ENCODE peak calls at places on chromosomes 4 and X, in four cellular contexts. One of them, this sample, is unnamed. For H3K4me1, the result is how much of the 10 kb centered on the place peaks cover.

GRCh38 chrX:118772051-118772450 is 44.6 kb downstream of the IL13RA1 start:
- DNase-seq in breast epithelium: no peak
- DNase-seq in HepG2: no peak
- DNase-seq in HCT116: no peak
- DNase-seq in this sample: no peak

GRCh38 chr4:4981427-4981826 is 37.8 kb downstream of the CYTL1 start:
- DNase-seq in breast epithelium: no peak
- DNase-seq in HepG2: no peak
- DNase-seq in HCT116: no peak
- DNase-seq in this sample: no peak

GRCh38 chr4:102447413-102447812 is 53.7 kb upstream of the NFKB1 start:
- DNase-seq in breast epithelium: no peak
- DNase-seq in HepG2: no peak
- DNase-seq in HCT116: no peak
- DNase-seq in this sample: no peak

GRCh38 chr4:8015512-8015911 is 75.9 kb upstream of the AFAP1 start:
- DNase-seq in breast epithelium: no peak
- DNase-seq in HepG2: no peak
- DNase-seq in HCT116: no peak
- DNase-seq in this sample: no peak

GRCh38 chrX:103254171-103254824 is 657 bp downstream of the TCEAL8 start:
- DNase-seq in breast epithelium: no peak
- DNase-seq in HepG2: peak
- DNase-seq in HCT116: peak
- DNase-seq in this sample: no peak

GRCh38 chr4:47668810-47669408 is 169.0 kb downstream of the CORIN start:
- DNase-seq in breast epithelium: no peak
- DNase-seq in HepG2: peak
- DNase-seq in HCT116: peak
- DNase-seq in this sample: peak

GRCh38 chr4:3368334-3368733 is 73.4 kb upstream of the HGFAC start:
- DNase-seq in breast epithelium: no peak
- DNase-seq in HepG2: no peak
- DNase-seq in HCT116: no peak
- DNase-seq in this sample: no peak

GRCh38 chr4:37595875-37596402 is 90.2 kb downstream of the RELL1 start:
- DNase-seq in breast epithelium: no peak
- DNase-seq in HepG2: no peak
- DNase-seq in HCT116: no peak
- DNase-seq in this sample: no peak

GRCh38 chrX:118181030-118181429 is 64.4 kb upstream of the KLHL13 start:
- DNase-seq in breast epithelium: no peak
- DNase-seq in HepG2: no peak
- DNase-seq in HCT116: no peak
- DNase-seq in this sample: no peak

GRCh38 chr4:8130346-8131066 is 28.1 kb downstream of the ABLIM2 start:
- DNase-seq in breast epithelium: no peak
- DNase-seq in HepG2: no peak
- DNase-seq in HCT116: no peak
- DNase-seq in this sample: no peak

GRCh38 chr4:2416564-2417195 is 1.8 kb downstream of the ZFYVE28 start:
- DNase-seq in breast epithelium: no peak
- DNase-seq in HepG2: no peak
- DNase-seq in HCT116: no peak
- DNase-seq in this sample: no peak

GRCh38 chr4:156816356-156816755 is 155.2 kb downstream of the PDGFC start:
- DNase-seq in breast epithelium: no peak
- DNase-seq in HepG2: no peak
- DNase-seq in HCT116: no peak
- DNase-seq in this sample: no peak

GRCh38 chr4:78749972-78750727 is 26.0 kb upstream of the BMP2K start:
- DNase-seq in breast epithelium: no peak
- DNase-seq in HepG2: no peak
- DNase-seq in HCT116: no peak
- DNase-seq in this sample: no peak

GRCh38 chr4:156493858-156494257 is 477.7 kb downstream of the PDGFC start:
- DNase-seq in breast epithelium: no peak
- DNase-seq in HepG2: no peak
- DNase-seq in HCT116: no peak
- DNase-seq in this sample: no peak

GRCh38 chrX:19888419-19888879 is 1.0 kb upstream of the SH3KBP1 start:
- DNase-seq in breast epithelium: no peak
- DNase-seq in HepG2: peak
- DNase-seq in HCT116: peak
- DNase-seq in this sample: no peak

GRCh38 chr4:159447296-159447695 is 344.4 kb downstream of the RAPGEF2 start:
- DNase-seq in breast epithelium: no peak
- DNase-seq in HepG2: no peak
- DNase-seq in HCT116: no peak
- DNase-seq in this sample: no peak

GRCh38 chr4:111930658-111931057 is 214.6 kb upstream of the FAM241A start:
- DNase-seq in breast epithelium: no peak
- DNase-seq in HepG2: no peak
- DNase-seq in HCT116: no peak
- DNase-seq in this sample: no peak

GRCh38 chr4:8182858-8183725 is 16.0 kb upstream of the SH3TC1 start:
- DNase-seq in breast epithelium: no peak
- DNase-seq in HepG2: no peak
- DNase-seq in HCT116: peak
- DNase-seq in this sample: no peak

GRCh38 chrX:86002076-86002896 is 45.1 kb downstream of the CHM start:
- DNase-seq in breast epithelium: no peak
- DNase-seq in HepG2: peak
- DNase-seq in HCT116: peak
- DNase-seq in this sample: no peak

GRCh38 chr4:140986045-140986444 is 147.2 kb downstream of the RNF150 start:
- DNase-seq in breast epithelium: no peak
- DNase-seq in HepG2: no peak
- DNase-seq in HCT116: no peak
- DNase-seq in this sample: no peak

GRCh38 chr4:123836919-123837605 is 440.5 kb downstream of the SPRY1 start:
- DNase-seq in breast epithelium: no peak
- DNase-seq in HepG2: no peak
- DNase-seq in HCT116: no peak
- DNase-seq in this sample: no peak

GRCh38 chrX:115372026-115372610 is 82.6 kb downstream of the LUZP4 start:
- DNase-seq in breast epithelium: no peak
- DNase-seq in HepG2: no peak
- DNase-seq in HCT116: peak
- DNase-seq in this sample: peak

DNA sequence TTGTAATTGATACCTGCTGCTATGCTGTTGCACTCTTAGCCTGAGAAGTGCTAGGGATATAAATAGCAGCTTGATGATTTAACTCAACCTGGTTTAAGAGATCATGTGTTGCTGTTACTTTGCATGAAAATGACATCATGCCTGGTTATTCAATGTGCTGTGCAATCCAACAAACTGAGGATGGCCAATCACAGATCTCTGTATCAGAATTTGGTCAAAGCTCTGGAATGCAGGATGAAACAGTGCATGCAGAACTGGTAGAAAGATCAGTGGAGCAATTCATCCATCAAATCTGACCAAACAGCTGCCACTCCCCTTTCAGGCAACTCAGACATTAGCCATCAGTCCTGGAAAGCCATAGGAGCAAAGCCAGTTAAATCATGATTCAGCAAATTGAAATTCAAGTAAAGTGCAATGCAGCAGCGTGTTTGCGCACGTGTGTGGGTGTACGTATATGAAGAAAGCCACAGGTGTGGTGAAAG is 160.3 kb upstream of the RASGEF1B start:
- DNase-seq in breast epithelium: no peak
- DNase-seq in HepG2: peak
- DNase-seq in HCT116: no peak
- DNase-seq in this sample: no peak
- H3K27ac ChIP-seq in breast epithelium: no peak
- H3K27ac ChIP-seq in HepG2: no peak
- H3K27ac ChIP-seq in HCT116: no peak
- H3K27ac ChIP-seq in this sample: no peak

GRCh38 chrX:36844857-36845256 is 163.3 kb upstream of the FAM47C start:
- DNase-seq in breast epithelium: no peak
- DNase-seq in HepG2: no peak
- DNase-seq in HCT116: no peak
- DNase-seq in this sample: no peak

DNA sequence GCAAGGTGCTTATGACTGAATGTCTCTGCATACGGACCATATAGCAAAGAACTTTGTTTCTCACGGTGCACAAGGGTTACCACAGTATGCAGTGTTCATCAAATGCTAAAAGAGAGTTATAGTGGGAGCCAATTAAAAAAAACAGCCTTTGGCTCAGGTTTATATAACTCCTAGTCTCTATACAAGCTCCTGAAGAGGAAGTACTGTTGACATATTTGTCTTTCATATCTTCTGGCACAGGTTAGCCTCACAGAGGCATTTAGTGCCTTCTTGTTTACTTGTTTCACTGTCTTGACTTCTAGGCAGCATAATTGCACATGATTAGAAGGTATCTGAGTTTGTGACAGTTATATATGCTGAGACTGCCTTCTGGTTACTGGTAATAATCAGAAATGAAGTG is 158.8 kb upstream of the FAM47C start:
- DNase-seq in breast epithelium: no peak
- DNase-seq in HepG2: no peak
- DNase-seq in HCT116: no peak
- DNase-seq in this sample: no peak
- TF ChIP-seq POLR2AphosphoS5 in breast epithelium: no peak
- TF ChIP-seq POLR2AphosphoS5 in HepG2: no peak
- TF ChIP-seq POLR2AphosphoS5 in HCT116: no peak
- TF ChIP-seq POLR2AphosphoS5 in this sample: no peak

GRCh38 chr4:40245794-40246546 is 49.1 kb downstream of the RHOH start:
- DNase-seq in breast epithelium: no peak
- DNase-seq in HepG2: no peak
- DNase-seq in HCT116: no peak
- DNase-seq in this sample: no peak
- H3K4me1 ChIP-seq in breast epithelium: under half
- H3K4me1 ChIP-seq in HepG2: under half
- H3K4me1 ChIP-seq in HCT116: under half
- H3K4me1 ChIP-seq in this sample: under half

GRCh38 chr4:40749717-40750460 is at the start of gene NSUN7:
- DNase-seq in breast epithelium: peak
- DNase-seq in HepG2: no peak
- DNase-seq in HCT116: no peak
- DNase-seq in this sample: no peak
- H3K27ac ChIP-seq in breast epithelium: peak
- H3K27ac ChIP-seq in HepG2: no peak
- H3K27ac ChIP-seq in HCT116: no peak
- H3K27ac ChIP-seq in this sample: no peak

DNA sequence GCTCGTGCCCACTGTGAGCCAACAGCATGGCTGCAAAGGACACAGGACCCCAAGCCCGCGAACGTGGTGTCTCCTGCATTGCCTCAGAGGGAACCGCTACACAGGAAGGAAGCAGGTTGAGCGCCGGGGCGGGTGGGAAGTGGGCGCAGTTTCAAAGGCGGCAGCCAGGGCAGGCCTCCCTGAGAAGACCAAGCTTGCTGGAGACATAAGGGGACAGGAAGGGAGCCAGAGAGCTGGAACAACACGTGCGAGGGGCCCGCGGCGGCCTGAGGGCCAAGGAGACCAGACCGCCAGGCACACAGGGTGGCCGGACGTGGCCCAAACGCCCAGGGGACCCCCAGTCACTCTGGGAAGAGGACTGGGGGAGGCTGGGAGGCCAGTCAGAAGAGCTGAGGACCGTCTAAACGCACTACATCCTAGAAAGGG is 32.0 kb downstream of the CTBP1 start:
- DNase-seq in breast epithelium: no peak
- DNase-seq in HepG2: no peak
- DNase-seq in HCT116: no peak
- DNase-seq in this sample: no peak
- TF ChIP-seq POLR2AphosphoS5 in breast epithelium: no peak
- TF ChIP-seq POLR2AphosphoS5 in HepG2: no peak
- TF ChIP-seq POLR2AphosphoS5 in HCT116: no peak
- TF ChIP-seq POLR2AphosphoS5 in this sample: no peak

DNA sequence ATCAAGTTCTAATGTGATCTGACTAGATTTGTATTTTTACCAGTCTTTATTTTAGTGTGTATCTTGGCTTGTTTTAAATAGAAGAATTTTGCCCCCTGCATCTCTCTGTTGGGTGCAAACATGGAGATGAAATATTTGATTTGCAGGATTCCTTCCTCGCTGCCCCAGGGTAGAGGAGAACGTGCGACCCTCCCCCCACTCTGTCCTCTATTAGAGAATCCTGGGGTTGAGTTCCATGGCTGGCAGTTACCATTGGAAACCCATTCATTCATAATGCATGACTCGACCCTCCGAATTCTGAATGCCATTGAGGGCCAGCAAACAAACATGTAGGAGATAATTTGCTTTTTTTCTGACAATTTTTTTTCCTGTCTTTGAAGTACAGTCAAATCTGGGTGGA is 53.7 kb downstream of the TRIM2 start:
- DNase-seq in breast epithelium: no peak
- DNase-seq in HepG2: no peak
- DNase-seq in HCT116: no peak
- DNase-seq in this sample: no peak
- H3K4me1 ChIP-seq in breast epithelium: under half
- H3K4me1 ChIP-seq in HepG2: under half
- H3K4me1 ChIP-seq in HCT116: under half
- H3K4me1 ChIP-seq in this sample: under half

GRCh38 chr4:16585053-16585452 is 313.4 kb downstream of the LDB2 start:
- DNase-seq in breast epithelium: no peak
- DNase-seq in HepG2: no peak
- DNase-seq in HCT116: no peak
- DNase-seq in this sample: no peak

GRCh38 chr4:16588170-16588569 is 310.3 kb downstream of the LDB2 start:
- DNase-seq in breast epithelium: no peak
- DNase-seq in HepG2: no peak
- DNase-seq in HCT116: no peak
- DNase-seq in this sample: no peak

GRCh38 chr4:16590792-16591191 is 307.7 kb downstream of the LDB2 start:
- DNase-seq in breast epithelium: no peak
- DNase-seq in HepG2: no peak
- DNase-seq in HCT116: no peak
- DNase-seq in this sample: no peak

GRCh38 chr4:16591867-16592266 is 306.6 kb downstream of the LDB2 start:
- DNase-seq in breast epithelium: no peak
- DNase-seq in HepG2: no peak
- DNase-seq in HCT116: no peak
- DNase-seq in this sample: no peak

GRCh38 chr4:16588651-16589050 is 309.8 kb downstream of the LDB2 start:
- DNase-seq in breast epithelium: no peak
- DNase-seq in HepG2: no peak
- DNase-seq in HCT116: no peak
- DNase-seq in this sample: no peak
- H3K27ac ChIP-seq in breast epithelium: no peak
- H3K27ac ChIP-seq in HepG2: no peak
- H3K27ac ChIP-seq in HCT116: no peak
- H3K27ac ChIP-seq in this sample: no peak

DNA sequence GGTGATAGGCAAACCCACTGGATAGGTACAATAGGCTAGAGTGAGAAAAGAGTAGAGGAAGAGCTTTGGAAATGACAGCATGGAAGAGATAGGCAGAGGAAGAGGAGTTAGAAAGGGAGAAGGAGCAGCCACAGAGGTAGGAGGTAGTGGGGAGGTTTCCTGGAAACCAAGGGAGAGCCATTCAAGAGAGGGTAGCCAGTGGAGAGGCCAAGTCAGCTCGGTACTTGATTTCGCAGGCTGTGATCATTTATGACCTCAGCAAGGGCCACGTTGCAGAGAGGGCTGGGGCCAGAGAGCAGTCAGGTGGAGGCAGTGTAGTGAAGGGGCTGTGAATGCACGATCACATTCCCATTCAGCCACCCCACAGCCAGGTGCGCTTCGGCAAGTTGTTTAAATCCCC is 76.0 kb downstream of the TMEM131L start:
- DNase-seq in breast epithelium: no peak
- DNase-seq in HepG2: no peak
- DNase-seq in HCT116: no peak
- DNase-seq in this sample: no peak
- TF ChIP-seq POLR2AphosphoS5 in breast epithelium: no peak
- TF ChIP-seq POLR2AphosphoS5 in HepG2: no peak
- TF ChIP-seq POLR2AphosphoS5 in HCT116: no peak
- TF ChIP-seq POLR2AphosphoS5 in this sample: no peak

GRCh38 chr4:45215976-45216542 is 489.7 kb upstream of the GNPDA2 start:
- DNase-seq in breast epithelium: no peak
- DNase-seq in HepG2: no peak
- DNase-seq in HCT116: no peak
- DNase-seq in this sample: no peak
- H3K4me1 ChIP-seq in breast epithelium: under half
- H3K4me1 ChIP-seq in HepG2: under half
- H3K4me1 ChIP-seq in HCT116: under half
- H3K4me1 ChIP-seq in this sample: under half

This sample was measured in Panc1.